ENCODE peak calls at places on chromosomes 1 and 21, in eight cellular contexts. A, G, U, H, Y, X, J and S are unnamed samples.
A peak's percentile ranks its signal among the peaks of the same experiment; 100 is the strongest.

GRCh38 chr1:208065862-208066261 is 154.9 kb upstream of the CD34 start:
- DNase-seq in A (no peak), G (peak; percentile 33), U (no peak), H (no peak), Y (no peak), X (no peak), J (no peak), S (no peak)

GRCh38 chr1:36151845-36152203 is 2.5 kb upstream of the TRAPPC3 start:
- DNase-seq in A (no peak), G (no peak), U (peak; percentile 64), H (peak; percentile 57), Y (no peak), X (peak; percentile 80), J (peak; percentile 41), S (peak; percentile 61)

GRCh38 chr21:31781737-31782136 is 49.8 kb upstream of the SCAF4 start:
- DNase-seq in A (no peak), G (peak; percentile 26), U (no peak), H (no peak), Y (no peak), X (no peak), J (peak; percentile 45), S (no peak)

GRCh38 chr21:42532466-42533181 is 19.0 kb downstream of the SLC37A1 start:
- DNase-seq in A (peak; percentile 78), G (peak; percentile 62), U (no peak), H (no peak), Y (no peak), X (no peak), J (no peak), S (peak; percentile 84)

GRCh38 chr1:33667386-33668282 is 195.2 kb downstream of the ZSCAN20 start:
- DNase-seq in A (no peak), G (peak; percentile 72), U (no peak), H (no peak), Y (no peak), X (no peak), J (no peak), S (no peak)

GRCh38 chr1:213375002-213375401 is 324.0 kb downstream of the RPS6KC1 start:
- DNase-seq in A (no peak), G (no peak), U (no peak), H (no peak), Y (no peak), X (no peak), J (no peak), S (no peak)

GRCh38 chr1:44947060-44947773 is 39.2 kb downstream of the EIF2B3 start:
- DNase-seq in A (no peak), G (peak; percentile 11), U (no peak), H (no peak), Y (peak; percentile 55), X (no peak), J (peak; percentile 98), S (no peak)

GRCh38 chr1:97210302-97210701 is 488.7 kb downstream of the PTBP2 start:
- DNase-seq in A (no peak), G (no peak), U (no peak), H (no peak), Y (no peak), X (no peak), J (no peak), S (no peak)

GRCh38 chr1:107250169-107250568 is 109.3 kb downstream of the NTNG1 start:
- DNase-seq in A (no peak), G (no peak), U (no peak), H (no peak), Y (no peak), X (no peak), J (peak; percentile 82), S (peak; percentile 59)

GRCh38 chr1:224340711-224341384 is 10.9 kb upstream of the NVL start:
- DNase-seq in A (peak; percentile 54), G (no peak), U (peak; percentile 34), H (peak; percentile 33), Y (no peak), X (peak; percentile 70), J (no peak), S (no peak)

GRCh38 chr1:14190508-14190907 is 408.0 kb upstream of the KAZN start:
- DNase-seq in A (no peak), G (peak; percentile 28), U (no peak), H (no peak), Y (no peak), X (no peak), J (no peak), S (no peak)

GRCh38 chr1:30748098-30748698 is 9.4 kb downstream of the LAPTM5 start:
- DNase-seq in A (no peak), G (no peak), U (no peak), H (no peak), Y (no peak), X (no peak), J (no peak), S (no peak)

GRCh38 chr1:30798389-30798951 is 40.9 kb upstream of the LAPTM5 start:
- DNase-seq in A (peak; percentile 76), G (peak; percentile 75), U (no peak), H (no peak), Y (no peak), X (no peak), J (no peak), S (no peak)

GRCh38 chr1:165686121-165686970 is 12.0 kb downstream of the ALDH9A1 start:
- DNase-seq in A (no peak), G (no peak), U (no peak), H (no peak), Y (no peak), X (no peak), J (no peak), S (peak; percentile 50)

GRCh38 chr1:244339776-244340175 is 111.9 kb downstream of the ADSS2 start:
- DNase-seq in A (no peak), G (no peak), U (no peak), H (no peak), Y (no peak), X (peak; percentile 30), J (no peak), S (no peak)

GRCh38 chr1:157505481-157506272 is 46.6 kb downstream of the FCRL5 start:
- DNase-seq in A (peak; percentile 59), G (peak; percentile 53), U (no peak), H (peak; percentile 26), Y (peak; percentile 35), X (peak; percentile 54), J (peak; percentile 65), S (peak; percentile 87)

GRCh38 chr1:52296345-52296744 is 69.7 kb downstream of the CC2D1B start:
- DNase-seq in A (no peak), G (no peak), U (no peak), H (no peak), Y (peak; percentile 24), X (no peak), J (peak; percentile 70), S (peak; percentile 41)

GRCh38 chr1:238738942-238739341 is 647.4 kb upstream of the CHRM3 start:
- DNase-seq in A (no peak), G (no peak), U (no peak), H (no peak), Y (peak; percentile 34), X (no peak), J (no peak), S (no peak)

GRCh38 chr21:44736291-44737004 is 25.1 kb upstream of the TSPEAR start:
- DNase-seq in A (peak; percentile 77), G (no peak), U (no peak), H (no peak), Y (no peak), X (no peak), J (peak; percentile 30), S (no peak)

GRCh38 chr1:178308438-178308837 is 188.3 kb downstream of the CLEC20A start:
- DNase-seq in A (no peak), G (no peak), U (no peak), H (no peak), Y (no peak), X (no peak), J (no peak), S (no peak)

GRCh38 chr1:7770620-7770938 is 517 bp upstream of the VAMP3 start:
- DNase-seq in A (no peak), G (no peak), U (no peak), H (no peak), Y (no peak), X (no peak), J (no peak), S (no peak)

GRCh38 chr1:31387612-31388011 is 14.7 kb upstream of the FABP3 start:
- DNase-seq in A (no peak), G (no peak), U (no peak), H (no peak), Y (no peak), X (no peak), J (no peak), S (no peak)